ENCODE peak calls at places on chromosomes 5 and 9, in nine cellular contexts. One of them, this sample, is unnamed.
A peak's percentile ranks its signal among the peaks of the same experiment; 100 is the strongest.

GRCh38 chr9:36971935-36972488 is 62.1 kb downstream of the PAX5 start:
- DNase-seq in H9: no peak
- DNase-seq in left ventricle myocardium inferior: no peak
- DNase-seq in Caco-2: no peak
- DNase-seq in HCT116: no peak
- DNase-seq in fibroblast of mammary gland: no peak
- DNase-seq in GM20000: no peak
- DNase-seq in mucosa of descending colon: no peak
- DNase-seq in mammary epithelial cell: no peak
- DNase-seq in this sample: no peak

GRCh38 chr9:5500441-5501235 is 9.7 kb upstream of the PDCD1LG2 start:
- DNase-seq in mammary epithelial cell: peak; percentile 20
- DNase-seq in mucosa of descending colon: no peak
- DNase-seq in fibroblast of mammary gland: peak; percentile 67
- DNase-seq in Caco-2: no peak
- DNase-seq in HCT116: no peak
- DNase-seq in GM20000: no peak
- DNase-seq in left ventricle myocardium inferior: peak; percentile 76
- DNase-seq in H9: no peak
- DNase-seq in this sample: no peak

GRCh38 chr5:88889165-88890069 is 6.4 kb upstream of the MEF2C start:
- DNase-seq in HCT116: no peak
- DNase-seq in mucosa of descending colon: peak; percentile 70
- DNase-seq in left ventricle myocardium inferior: peak; percentile 63
- DNase-seq in fibroblast of mammary gland: peak; percentile 34
- DNase-seq in GM20000: peak; percentile 47
- DNase-seq in H9: peak; percentile 70
- DNase-seq in mammary epithelial cell: no peak
- DNase-seq in Caco-2: no peak
- DNase-seq in this sample: peak; percentile 49

GRCh38 chr9:37037137-37037743 is 3.2 kb upstream of the PAX5 start:
- DNase-seq in HCT116: no peak
- DNase-seq in mammary epithelial cell: no peak
- DNase-seq in left ventricle myocardium inferior: no peak
- DNase-seq in Caco-2: no peak
- DNase-seq in H9: peak; percentile 61
- DNase-seq in mucosa of descending colon: peak; percentile 59
- DNase-seq in fibroblast of mammary gland: no peak
- DNase-seq in GM20000: no peak
- DNase-seq in this sample: no peak

GRCh38 chr9:83456226-83456625 is 82.0 kb downstream of the FRMD3 start:
- DNase-seq in H9: no peak
- DNase-seq in left ventricle myocardium inferior: no peak
- DNase-seq in mammary epithelial cell: no peak
- DNase-seq in GM20000: no peak
- DNase-seq in fibroblast of mammary gland: peak; percentile 23
- DNase-seq in mucosa of descending colon: no peak
- DNase-seq in HCT116: no peak
- DNase-seq in Caco-2: no peak
- DNase-seq in this sample: no peak

GRCh38 chr5:152503206-152503605 is 98.1 kb upstream of the NMUR2 start:
- DNase-seq in HCT116: no peak
- DNase-seq in Caco-2: no peak
- DNase-seq in H9: no peak
- DNase-seq in mucosa of descending colon: no peak
- DNase-seq in mammary epithelial cell: no peak
- DNase-seq in fibroblast of mammary gland: no peak
- DNase-seq in GM20000: no peak
- DNase-seq in left ventricle myocardium inferior: no peak
- DNase-seq in this sample: no peak

GRCh38 chr5:173331956-173332479 is 3.8 kb upstream of the STC2 start:
- DNase-seq in GM20000: peak; percentile 91
- DNase-seq in HCT116: peak; percentile 77
- DNase-seq in mammary epithelial cell: peak; percentile 65
- DNase-seq in H9: peak; percentile 79
- DNase-seq in left ventricle myocardium inferior: peak; percentile 87
- DNase-seq in mucosa of descending colon: peak; percentile 78
- DNase-seq in Caco-2: peak; percentile 93
- DNase-seq in fibroblast of mammary gland: peak; percentile 85
- DNase-seq in this sample: peak; percentile 89

GRCh38 chr9:123225374-123225813 is 43.0 kb downstream of the STRBP start:
- DNase-seq in GM20000: peak; percentile 77
- DNase-seq in HCT116: peak; percentile 6
- DNase-seq in left ventricle myocardium inferior: no peak
- DNase-seq in mucosa of descending colon: no peak
- DNase-seq in fibroblast of mammary gland: peak; percentile 84
- DNase-seq in mammary epithelial cell: peak; percentile 88
- DNase-seq in Caco-2: peak; percentile 43
- DNase-seq in H9: peak; percentile 71
- DNase-seq in this sample: peak; percentile 32

DNA sequence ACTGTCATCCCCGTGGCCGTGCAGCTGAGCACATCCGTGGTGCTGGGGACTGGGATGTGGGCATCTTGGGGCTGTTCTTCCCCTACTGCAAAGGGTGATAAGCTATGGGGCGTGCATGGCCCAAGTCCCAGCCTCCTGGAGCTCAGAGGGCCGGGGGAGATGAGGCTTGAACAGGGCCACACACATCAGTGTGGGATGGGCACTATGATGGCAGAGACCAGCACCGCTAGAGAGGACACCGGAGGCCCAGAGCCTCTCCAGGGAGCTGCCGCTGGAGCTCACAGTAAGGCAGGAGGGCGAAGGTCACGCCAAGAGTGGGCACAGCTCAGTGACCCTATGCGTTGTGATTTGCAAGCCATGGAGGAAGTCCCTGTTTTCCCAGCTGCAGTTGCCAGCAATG is 63.5 kb downstream of the OLFM1 start:
- DNase-seq in HCT116: no peak
- DNase-seq in mucosa of descending colon: no peak
- DNase-seq in GM20000: no peak
- DNase-seq in H9: no peak
- DNase-seq in mammary epithelial cell: no peak
- DNase-seq in left ventricle myocardium inferior: no peak
- DNase-seq in fibroblast of mammary gland: no peak
- DNase-seq in Caco-2: no peak
- DNase-seq in this sample: no peak
- TF ChIP-seq CTCF in HCT116: no peak
- TF ChIP-seq CTCF in mucosa of descending colon: no peak
- TF ChIP-seq CTCF in GM20000: no peak
- TF ChIP-seq CTCF in H9: no peak
- TF ChIP-seq CTCF in mammary epithelial cell: no peak
- TF ChIP-seq CTCF in left ventricle myocardium inferior: no peak
- TF ChIP-seq CTCF in fibroblast of mammary gland: no peak
- TF ChIP-seq CTCF in Caco-2: no peak
- TF ChIP-seq CTCF in this sample: no peak

GRCh38 chr5:84292788-84293653 is 91.7 kb downstream of the EDIL3 start:
- DNase-seq in Caco-2: no peak
- DNase-seq in fibroblast of mammary gland: no peak
- DNase-seq in left ventricle myocardium inferior: no peak
- DNase-seq in H9: no peak
- DNase-seq in mammary epithelial cell: no peak
- DNase-seq in mucosa of descending colon: no peak
- DNase-seq in GM20000: no peak
- DNase-seq in HCT116: no peak
- DNase-seq in this sample: no peak

GRCh38 chr5:84290161-84290560 is 94.5 kb downstream of the EDIL3 start:
- DNase-seq in Caco-2: no peak
- DNase-seq in HCT116: no peak
- DNase-seq in mucosa of descending colon: no peak
- DNase-seq in GM20000: no peak
- DNase-seq in left ventricle myocardium inferior: no peak
- DNase-seq in fibroblast of mammary gland: no peak
- DNase-seq in H9: no peak
- DNase-seq in mammary epithelial cell: no peak
- DNase-seq in this sample: no peak

GRCh38 chr5:84290673-84291072 is 94.0 kb downstream of the EDIL3 start:
- DNase-seq in HCT116: no peak
- DNase-seq in Caco-2: no peak
- DNase-seq in H9: no peak
- DNase-seq in mucosa of descending colon: no peak
- DNase-seq in mammary epithelial cell: no peak
- DNase-seq in fibroblast of mammary gland: no peak
- DNase-seq in left ventricle myocardium inferior: no peak
- DNase-seq in GM20000: no peak
- DNase-seq in this sample: no peak

GRCh38 chr5:84287964-84288363 is 96.7 kb downstream of the EDIL3 start:
- DNase-seq in GM20000: no peak
- DNase-seq in fibroblast of mammary gland: peak; percentile 85
- DNase-seq in mucosa of descending colon: no peak
- DNase-seq in HCT116: peak; percentile 6
- DNase-seq in H9: no peak
- DNase-seq in left ventricle myocardium inferior: no peak
- DNase-seq in mammary epithelial cell: peak; percentile 92
- DNase-seq in Caco-2: no peak
- DNase-seq in this sample: no peak

DNA sequence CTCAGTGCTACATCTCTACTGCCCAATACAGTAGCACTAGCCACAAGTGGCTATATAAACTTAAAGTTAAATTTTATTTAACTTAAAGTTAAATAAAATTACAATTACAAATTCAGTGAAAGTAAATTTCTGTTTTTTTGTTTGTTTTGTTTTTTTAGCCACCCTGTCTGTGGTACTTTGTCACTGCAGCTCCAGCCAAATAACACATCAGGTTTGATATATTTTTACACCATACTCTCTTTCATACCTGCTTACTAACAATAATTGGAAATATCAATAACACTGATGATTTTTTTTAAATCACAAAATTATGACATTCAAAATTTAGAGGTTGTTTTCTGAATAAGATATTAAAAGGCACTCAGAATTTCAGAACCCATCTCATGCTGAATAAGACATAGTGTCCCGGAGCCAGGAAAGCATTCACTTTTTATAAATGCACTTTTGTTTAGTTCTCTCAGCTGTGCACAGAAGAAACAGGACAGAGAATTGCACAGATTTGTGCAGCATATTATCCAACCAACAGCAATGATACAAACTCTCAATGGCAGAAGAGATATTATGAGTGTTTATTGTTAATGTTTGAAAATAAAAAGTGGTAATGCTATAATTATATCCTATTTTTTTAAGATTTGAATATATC is 92.6 kb downstream of the EDIL3 start:
- DNase-seq in fibroblast of mammary gland: no peak
- DNase-seq in mucosa of descending colon: no peak
- DNase-seq in left ventricle myocardium inferior: no peak
- DNase-seq in H9: no peak
- DNase-seq in mammary epithelial cell: no peak
- DNase-seq in GM20000: no peak
- DNase-seq in Caco-2: no peak
- DNase-seq in HCT116: no peak
- DNase-seq in this sample: no peak
- TF ChIP-seq CTCF in fibroblast of mammary gland: no peak
- TF ChIP-seq CTCF in mucosa of descending colon: no peak
- TF ChIP-seq CTCF in left ventricle myocardium inferior: no peak
- TF ChIP-seq CTCF in H9: no peak
- TF ChIP-seq CTCF in mammary epithelial cell: no peak
- TF ChIP-seq CTCF in GM20000: no peak
- TF ChIP-seq CTCF in Caco-2: no peak
- TF ChIP-seq CTCF in HCT116: no peak
- TF ChIP-seq CTCF in this sample: no peak

DNA sequence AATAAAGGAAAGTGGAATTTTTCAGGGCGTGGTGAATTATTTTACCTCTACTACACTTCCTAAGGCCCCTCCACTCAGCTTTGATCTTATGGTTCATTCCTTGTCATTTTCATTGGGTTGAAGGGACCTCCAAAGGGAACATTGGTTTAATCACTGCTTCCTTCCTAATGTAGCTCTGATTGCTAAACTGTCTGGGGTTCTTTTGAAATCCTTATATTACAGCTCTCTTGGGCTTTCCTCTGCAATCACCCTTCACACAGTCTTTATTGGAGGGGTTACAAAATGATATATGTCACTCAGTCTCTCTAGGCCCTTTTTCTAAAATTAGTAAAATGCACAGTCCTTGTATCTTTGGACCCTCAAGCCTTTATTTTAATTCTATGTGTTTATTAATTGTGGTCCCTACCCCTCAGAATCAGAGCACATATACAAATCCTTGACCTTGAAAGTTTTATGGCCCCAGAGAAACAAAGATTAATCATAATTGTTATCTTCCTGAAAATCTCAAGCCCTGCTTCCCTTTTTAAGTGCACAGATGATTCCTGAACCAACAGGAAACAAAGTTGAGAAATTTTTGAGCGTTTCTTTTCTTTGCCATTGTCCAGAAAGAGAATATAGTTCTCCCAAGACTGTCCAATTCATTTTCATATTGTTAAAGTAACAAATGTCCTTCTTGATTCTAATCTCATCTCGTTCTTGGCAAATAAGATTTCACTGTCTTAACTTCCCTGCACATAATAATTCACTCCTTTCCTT is 330.0 kb downstream of the ARRDC3 start:
- DNase-seq in H9: no peak
- DNase-seq in GM20000: no peak
- DNase-seq in mucosa of descending colon: no peak
- DNase-seq in fibroblast of mammary gland: peak; percentile 27
- DNase-seq in Caco-2: no peak
- DNase-seq in left ventricle myocardium inferior: no peak
- DNase-seq in mammary epithelial cell: no peak
- DNase-seq in HCT116: no peak
- DNase-seq in this sample: no peak
- TF ChIP-seq CTCF in H9: no peak
- TF ChIP-seq CTCF in GM20000: no peak
- TF ChIP-seq CTCF in mucosa of descending colon: no peak
- TF ChIP-seq CTCF in fibroblast of mammary gland: no peak
- TF ChIP-seq CTCF in Caco-2: no peak
- TF ChIP-seq CTCF in left ventricle myocardium inferior: no peak
- TF ChIP-seq CTCF in mammary epithelial cell: no peak
- TF ChIP-seq CTCF in HCT116: no peak
- TF ChIP-seq CTCF in this sample: no peak

GRCh38 chr5:61301820-61302563 is 30.1 kb upstream of the ZSWIM6 start:
- DNase-seq in HCT116: peak; percentile 82
- DNase-seq in left ventricle myocardium inferior: peak; percentile 35
- DNase-seq in H9: no peak
- DNase-seq in mucosa of descending colon: peak; percentile 68
- DNase-seq in Caco-2: peak; percentile 89
- DNase-seq in GM20000: no peak
- DNase-seq in fibroblast of mammary gland: peak; percentile 99
- DNase-seq in mammary epithelial cell: peak; percentile 97
- DNase-seq in this sample: no peak

GRCh38 chr5:61299254-61299653 is 32.8 kb upstream of the ZSWIM6 start:
- DNase-seq in HCT116: no peak
- DNase-seq in fibroblast of mammary gland: no peak
- DNase-seq in GM20000: no peak
- DNase-seq in Caco-2: no peak
- DNase-seq in mammary epithelial cell: peak; percentile 93
- DNase-seq in H9: no peak
- DNase-seq in left ventricle myocardium inferior: no peak
- DNase-seq in mucosa of descending colon: no peak
- DNase-seq in this sample: no peak

GRCh38 chr5:61303348-61303747 is 28.7 kb upstream of the ZSWIM6 start:
- DNase-seq in mucosa of descending colon: no peak
- DNase-seq in Caco-2: no peak
- DNase-seq in left ventricle myocardium inferior: no peak
- DNase-seq in fibroblast of mammary gland: no peak
- DNase-seq in mammary epithelial cell: no peak
- DNase-seq in GM20000: peak; percentile 16
- DNase-seq in H9: no peak
- DNase-seq in HCT116: no peak
- DNase-seq in this sample: no peak

GRCh38 chr5:61298580-61298979 is 33.5 kb upstream of the ZSWIM6 start:
- DNase-seq in mammary epithelial cell: peak; percentile 66
- DNase-seq in mucosa of descending colon: no peak
- DNase-seq in H9: no peak
- DNase-seq in fibroblast of mammary gland: no peak
- DNase-seq in GM20000: no peak
- DNase-seq in left ventricle myocardium inferior: no peak
- DNase-seq in Caco-2: no peak
- DNase-seq in HCT116: no peak
- DNase-seq in this sample: no peak

DNA sequence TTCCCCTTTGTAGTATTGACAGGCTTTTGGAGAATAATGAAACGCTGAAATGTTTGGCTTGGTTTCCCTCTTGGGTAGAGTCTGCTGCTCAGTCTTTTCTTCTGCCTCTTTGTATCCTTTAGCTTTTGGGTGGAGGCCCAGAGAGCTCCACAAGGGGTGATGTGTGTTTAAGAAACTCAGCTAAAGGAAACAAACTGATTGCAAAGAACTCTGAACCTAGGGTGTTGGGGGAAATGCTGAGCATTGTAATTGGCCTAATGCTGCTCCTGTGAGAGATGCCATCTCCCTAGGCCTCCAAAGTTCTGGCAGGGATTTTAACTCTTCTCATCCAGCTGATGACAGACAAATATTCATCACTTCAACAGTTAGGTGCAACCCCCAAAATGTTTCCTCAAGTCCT is 30.7 kb upstream of the ZSWIM6 start:
- DNase-seq in GM20000: no peak
- DNase-seq in fibroblast of mammary gland: peak; percentile 76
- DNase-seq in Caco-2: no peak
- DNase-seq in left ventricle myocardium inferior: no peak
- DNase-seq in mucosa of descending colon: no peak
- DNase-seq in HCT116: no peak
- DNase-seq in mammary epithelial cell: no peak
- DNase-seq in H9: no peak
- DNase-seq in this sample: no peak
- TF ChIP-seq CTCF in GM20000: no peak
- TF ChIP-seq CTCF in fibroblast of mammary gland: peak; percentile 10
- TF ChIP-seq CTCF in Caco-2: no peak
- TF ChIP-seq CTCF in left ventricle myocardium inferior: no peak
- TF ChIP-seq CTCF in mucosa of descending colon: no peak
- TF ChIP-seq CTCF in HCT116: no peak
- TF ChIP-seq CTCF in mammary epithelial cell: no peak
- TF ChIP-seq CTCF in H9: no peak
- TF ChIP-seq CTCF in this sample: no peak

This sample was measured in endothelial cell.